ENCODE peak calls at places on chromosomes 13 and 19, in seven cellular contexts. D is tibial nerve, X is gastrocnemius medialis, N is stomach, B is HCT116, W is right lobe of liver, A is K562. M is an unnamed sample.

GRCh38 chr19:56294557-56294956 is 20.1 kb downstream of the ZSCAN5A start:
- DNase-seq in B (no peak), W (no peak), A (no peak), X (no peak), N (no peak), D (no peak), M (no peak)

GRCh38 chr19:38535212-38535611 is 82.5 kb downstream of the MAP4K1 start:
- DNase-seq in N (no peak), X (no peak), D (no peak), A (no peak), W (no peak), B (no peak), M (no peak)

GRCh38 chr19:38538793-38539528 is 78.8 kb downstream of the MAP4K1 start:
- DNase-seq in B (no peak), W (no peak), A (no peak), X (no peak), D (no peak), N (no peak), M (no peak)

GRCh38 chr19:16561382-16561781 is 10.8 kb downstream of the SLC35E1 start:
- DNase-seq in A (no peak), B (no peak), X (peak), W (no peak), N (no peak), D (no peak), M (no peak)

GRCh38 chr13:113166266-113166665 is 7.8 kb downstream of the PROZ start:
- DNase-seq in W (no peak), A (no peak), D (no peak), N (no peak), X (no peak), B (no peak), M (no peak)

GRCh38 chr19:38717855-38718254 is 26.4 kb downstream of the CAPN12 start:
- DNase-seq in N (no peak), B (no peak), A (no peak), D (no peak), W (no peak), X (no peak), M (no peak)

GRCh38 chr19:58394821-58395219 is 636 bp upstream of the RNF225 start:
- DNase-seq in A (peak), X (no peak), N (no peak), D (no peak), W (no peak), B (no peak), M (no peak)

GRCh38 chr19:5434970-5435641 is 20.1 kb upstream of the ZNRF4 start:
- DNase-seq in D (no peak), X (no peak), A (peak), N (no peak), B (peak), W (no peak), M (no peak)

GRCh38 chr19:43532571-43532961 is 422 bp upstream of the ZNF575 start:
- DNase-seq in B (peak), A (no peak), X (no peak), D (peak), N (peak), W (peak), M (no peak)

GRCh38 chr19:14265285-14266036 is 59.5 kb upstream of the ADGRL1 start:
- DNase-seq in W (no peak), N (no peak), A (no peak), B (no peak), X (no peak), D (no peak), M (no peak)
- H3K4me3 ChIP-seq in W (no peak), N (no peak), A (no peak), B (no peak), X (no peak), D (no peak), M (peak)

GRCh38 chr13:61414686-61415664 is 674 bp downstream of the PCDH20 start:
- DNase-seq in A (no peak), D (no peak), W (peak), N (peak), X (no peak), B (no peak), M (no peak)
- TF ChIP-seq POLR2A in A (no peak), D (no peak), W (peak), N (no peak), X (no peak), B (no peak), M (no peak)

DNA sequence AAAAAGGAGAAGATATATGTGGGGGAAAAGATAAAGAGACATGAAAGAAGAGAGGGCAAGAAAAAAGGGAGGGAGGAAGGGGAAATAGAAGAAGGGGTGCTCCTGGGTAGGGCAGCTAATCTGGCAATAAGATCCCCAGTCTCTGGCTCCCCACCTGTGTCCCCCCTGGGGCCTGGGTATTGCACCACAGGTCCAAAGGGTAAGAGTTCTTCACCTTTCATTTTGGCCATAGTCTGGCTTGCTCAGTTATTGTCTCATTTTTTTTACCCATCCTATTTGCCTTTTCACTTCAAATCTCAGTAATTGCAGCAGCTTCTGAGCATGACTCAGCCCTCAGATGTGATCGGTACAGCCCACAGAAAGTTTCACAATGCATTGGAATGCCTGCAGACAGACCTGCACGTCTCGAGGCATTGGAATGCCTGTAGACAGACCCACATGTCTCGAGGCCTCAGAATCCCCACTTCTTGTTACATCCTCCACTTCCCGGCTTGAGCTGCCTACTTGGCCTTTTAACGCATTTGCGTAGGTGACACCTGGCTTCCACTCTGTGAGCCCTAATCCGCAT is 173.7 kb downstream of the NUFIP1 start:
- DNase-seq in D (no peak), W (no peak), B (peak), N (no peak), X (no peak), A (no peak), M (peak)
- H3K27ac ChIP-seq in D (no peak), W (no peak), B (no peak), N (no peak), X (no peak), A (no peak), M (no peak)

DNA sequence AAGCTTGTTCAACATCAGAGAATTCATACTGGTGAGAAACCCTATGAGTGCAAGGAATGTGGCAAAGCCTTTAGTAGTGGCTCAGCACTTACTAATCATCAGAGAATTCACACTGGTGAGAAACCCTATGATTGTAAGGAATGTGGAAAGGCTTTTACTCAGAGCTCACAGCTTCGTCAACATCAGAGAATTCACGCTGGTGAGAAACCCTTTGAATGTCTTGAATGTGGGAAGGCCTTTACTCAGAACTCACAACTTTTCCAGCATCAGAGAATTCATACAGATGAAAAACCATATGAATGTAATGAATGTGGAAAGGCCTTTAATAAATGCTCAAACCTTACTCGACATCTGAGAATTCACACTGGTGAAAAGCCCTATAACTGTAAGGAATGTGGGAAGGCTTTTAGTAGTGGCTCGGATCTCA is 25.2 kb downstream of the ZNF383 start:
- DNase-seq in X (no peak), W (no peak), N (no peak), A (no peak), B (no peak), D (no peak), M (no peak)
- H3K4me3 ChIP-seq in X (peak), W (no peak), N (no peak), A (no peak), B (no peak), D (no peak), M (no peak)

GRCh38 chr19:41551212-41551610 is 24.8 kb upstream of the CEACAM21 start:
- DNase-seq in W (no peak), B (no peak), D (no peak), A (no peak), N (no peak), X (no peak), M (no peak)

GRCh38 chr19:41548047-41548446 is 27.9 kb upstream of the CEACAM21 start:
- DNase-seq in N (no peak), D (no peak), A (no peak), W (no peak), X (no peak), B (no peak), M (no peak)

GRCh38 chr19:41547569-41547968 is 28.4 kb upstream of the CEACAM21 start:
- DNase-seq in N (no peak), B (no peak), W (no peak), D (no peak), A (no peak), X (no peak), M (no peak)

GRCh38 chr19:41551711-41552110 is 24.3 kb upstream of the CEACAM21 start:
- DNase-seq in W (no peak), B (no peak), A (no peak), N (no peak), X (no peak), D (no peak), M (no peak)

DNA sequence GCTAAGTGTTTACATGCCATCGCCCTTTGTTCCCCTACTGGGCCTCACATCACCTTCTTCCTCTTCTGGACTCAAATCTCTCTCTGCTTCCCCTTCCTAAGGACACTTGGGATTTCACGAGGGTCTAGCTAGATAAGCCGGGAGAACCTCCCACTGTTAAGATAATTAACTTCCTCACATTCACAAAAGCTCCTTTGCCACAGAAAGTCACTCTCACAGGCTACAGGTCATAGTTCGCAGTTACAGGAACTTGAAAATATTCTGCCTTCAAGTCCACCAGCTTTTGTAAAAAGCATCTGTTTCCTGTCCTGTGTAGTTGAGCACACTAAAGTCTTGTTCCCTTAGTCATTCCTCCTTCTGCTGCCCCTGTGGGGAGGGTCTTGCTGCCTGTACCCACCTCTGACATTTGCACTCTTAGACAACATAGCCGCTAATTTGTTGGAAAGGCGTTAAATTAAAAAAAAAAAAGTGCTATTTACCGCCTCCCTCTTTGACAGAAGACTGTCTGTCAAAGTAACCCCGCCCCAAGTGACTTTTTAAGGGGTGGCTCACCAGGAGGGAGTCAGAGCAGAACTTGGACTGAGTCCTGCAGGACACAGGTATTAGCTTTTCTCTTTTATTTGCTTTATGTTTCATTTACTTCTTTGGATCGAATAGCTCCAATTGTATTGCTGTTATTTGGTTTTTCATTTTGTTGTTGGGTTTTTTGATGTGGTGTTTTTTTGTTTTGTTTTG is 26.8 kb upstream of the CEACAM21 start:
- DNase-seq in W (no peak), X (no peak), D (no peak), A (no peak), B (no peak), N (peak), M (no peak)
- TF ChIP-seq POLR2A in W (peak), X (no peak), D (peak), A (no peak), B (no peak), N (peak), M (no peak)

DNA sequence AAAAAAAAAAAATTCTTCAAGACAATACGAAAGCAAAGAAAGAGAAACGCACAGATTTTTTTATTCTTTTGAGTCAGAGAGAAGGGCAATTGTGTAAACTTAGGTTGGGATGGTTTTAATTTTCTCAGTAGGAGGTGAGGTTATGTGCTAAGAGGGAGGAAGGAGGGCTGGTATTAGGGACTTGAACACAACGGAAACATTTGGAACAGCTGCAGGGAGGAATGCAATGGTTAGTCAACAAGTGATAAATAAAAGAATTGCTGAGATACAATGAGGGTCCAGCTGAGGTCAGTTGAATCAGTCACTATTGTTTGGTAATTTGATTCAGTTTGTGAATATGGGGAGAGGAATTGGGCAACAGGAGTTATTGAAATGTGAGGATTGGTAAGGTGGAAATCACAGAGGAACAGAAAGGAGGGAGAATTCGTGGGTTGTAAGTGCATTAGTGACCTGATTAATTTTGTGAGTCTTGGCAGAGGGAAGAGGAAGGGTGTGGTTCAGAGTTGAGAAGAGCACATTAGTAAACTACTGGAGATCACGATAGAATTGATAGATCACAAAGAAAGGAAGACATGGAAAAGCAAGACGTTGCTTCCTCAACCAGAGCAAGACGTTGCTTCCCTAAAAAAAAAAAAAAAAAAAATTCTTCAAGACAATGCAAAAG is 499.5 kb upstream of the SPRY2 start:
- DNase-seq in D (no peak), B (no peak), X (peak), W (no peak), N (no peak), A (no peak), M (no peak)
- H3K27ac ChIP-seq in D (no peak), B (no peak), X (peak), W (no peak), N (no peak), A (no peak), M (no peak)

GRCh38 chr13:23945612-23946011 is 48.3 kb upstream of the C1QTNF9B start:
- DNase-seq in B (no peak), W (no peak), X (no peak), D (no peak), N (no peak), A (no peak), M (no peak)
- H3K4me3 ChIP-seq in B (no peak), W (no peak), X (no peak), D (no peak), N (no peak), A (no peak), M (no peak)

GRCh38 chr19:53867225-53868090 is at the start of gene MYADM:
- DNase-seq in W (peak), X (peak), A (peak), B (peak), D (peak), N (peak), M (peak)

GRCh38 chr19:53870485-53870844 is 2.8 kb downstream of the MYADM start:
- DNase-seq in B (no peak), A (peak), W (peak), N (peak), D (no peak), X (no peak), M (no peak)

GRCh38 chr19:53868892-53869804 is 1.5 kb downstream of the MYADM start:
- DNase-seq in B (peak), N (peak), X (peak), A (peak), W (peak), D (peak), M (peak)

GRCh38 chr19:53865918-53866696 is 1.6 kb upstream of the MYADM start:
- DNase-seq in D (peak), N (peak), B (peak), A (peak), X (peak), W (peak), M (peak)

GRCh38 chr19:53868091-53868891 is 608 bp downstream of the MYADM start:
- DNase-seq in A (peak), D (no peak), B (no peak), N (peak), W (peak), X (no peak), M (peak)
- TF ChIP-seq POLR2A in A (no peak), D (no peak), B (no peak), N (no peak), W (peak), X (no peak), M (no peak)

M was measured in uterus.